ENCODE peak calls at places on chromosomes 1 and 21, in seven cellular contexts. J is HCT116, P is K562, Y is H1, T is endothelial cell of umbilical vein, V is GM12878, U is HepG2. C is an unnamed sample.
A peak's percentile ranks its signal among the peaks of the same experiment; 100 is the strongest.

GRCh38 chr1:155004352-155005075 is 1.9 kb downstream of the ZBTB7B start:
- DNase-seq in V (no peak), Y (no peak), T (no peak), U (no peak), P (no peak), J (no peak), C (no peak)

GRCh38 chr1:31199301-31199790 is 40.3 kb downstream of the NKAIN1 start:
- DNase-seq in T (no peak), V (no peak), U (no peak), J (no peak), Y (no peak), P (no peak), C (no peak)

GRCh38 chr1:5944848-5945167 is 47.4 kb downstream of the NPHP4 start:
- DNase-seq in U (no peak), P (no peak), J (no peak), Y (peak; percentile 31), T (no peak), V (no peak), C (no peak)

GRCh38 chr1:21175324-21175669 is 1.4 kb downstream of the EIF4G3 start:
- DNase-seq in V (no peak), T (no peak), U (no peak), P (no peak), Y (no peak), J (no peak), C (no peak)

GRCh38 chr1:70893381-70893780 is 154.2 kb downstream of the PTGER3 start:
- DNase-seq in U (no peak), J (no peak), Y (no peak), V (no peak), T (no peak), P (no peak), C (no peak)

GRCh38 chr1:177780096-177780700 is 189.7 kb downstream of the SEC16B start:
- DNase-seq in P (no peak), Y (no peak), J (peak; percentile 32), U (peak; percentile 63), T (peak; percentile 45), V (no peak), C (peak; percentile 47)

GRCh38 chr21:44344541-44345183 is 5.5 kb upstream of the CFAP410 start:
- DNase-seq in P (no peak), V (no peak), Y (no peak), J (no peak), U (no peak), T (no peak), C (no peak)

GRCh38 chr1:101314244-101314643 is 77.4 kb downstream of the S1PR1 start:
- DNase-seq in J (no peak), T (no peak), V (no peak), Y (no peak), U (no peak), P (no peak), C (no peak)

GRCh38 chr1:155226910-155227260 is 18.4 kb downstream of the MTX1 start:
- DNase-seq in P (peak; percentile 54), T (no peak), U (peak; percentile 38), Y (peak; percentile 80), V (no peak), J (no peak), C (no peak)

GRCh38 chr1:113617438-113618141 is 141.7 kb downstream of the PHTF1 start:
- DNase-seq in U (no peak), Y (no peak), V (no peak), P (no peak), T (no peak), J (no peak), C (no peak)

GRCh38 chr1:37949524-37950152 is 2.8 kb upstream of the INPP5B start:
- DNase-seq in Y (no peak), V (no peak), T (no peak), U (no peak), J (no peak), P (no peak), C (no peak)

GRCh38 chr1:41730806-41731205 is 187.9 kb downstream of the HIVEP3 start:
- DNase-seq in P (no peak), U (no peak), T (no peak), Y (no peak), J (no peak), V (no peak), C (no peak)

GRCh38 chr1:107477233-107477632 is 336.4 kb downstream of the NTNG1 start:
- DNase-seq in J (no peak), T (no peak), V (no peak), U (no peak), P (peak; percentile 19), Y (peak; percentile 83), C (no peak)

GRCh38 chr1:186286615-186287317 is 88.3 kb downstream of the TPR start:
- DNase-seq in U (no peak), T (peak; percentile 73), V (no peak), J (no peak), P (no peak), Y (no peak), C (no peak)

GRCh38 chr1:221921936-221922335 is 180.0 kb upstream of the DUSP10 start:
- DNase-seq in P (no peak), U (no peak), Y (no peak), J (no peak), T (no peak), V (no peak), C (no peak)

GRCh38 chr1:202126426-202126825 is 3.7 kb downstream of the GPR37L1 start:
- DNase-seq in V (no peak), P (no peak), Y (no peak), U (no peak), J (no peak), T (no peak), C (no peak)

GRCh38 chr21:44658913-44659595 is 1.3 kb downstream of the KRTAP12-3 start:
- DNase-seq in P (no peak), V (no peak), T (no peak), Y (no peak), J (no peak), U (no peak), C (no peak)

GRCh38 chr1:204114606-204115005 is 37.2 kb downstream of the ETNK2 start:
- DNase-seq in T (no peak), Y (no peak), J (no peak), U (no peak), P (no peak), V (no peak), C (no peak)

GRCh38 chr21:46317710-46318463 is 5.8 kb downstream of the C21orf58 start:
- DNase-seq in V (no peak), T (no peak), J (no peak), P (no peak), Y (peak; percentile 54), U (no peak), C (no peak)

GRCh38 chr1:65141394-65141793 is 6.6 kb upstream of the AK4 start:
- DNase-seq in Y (no peak), V (no peak), P (no peak), U (no peak), T (no peak), J (peak; percentile 45), C (no peak)

DNA sequence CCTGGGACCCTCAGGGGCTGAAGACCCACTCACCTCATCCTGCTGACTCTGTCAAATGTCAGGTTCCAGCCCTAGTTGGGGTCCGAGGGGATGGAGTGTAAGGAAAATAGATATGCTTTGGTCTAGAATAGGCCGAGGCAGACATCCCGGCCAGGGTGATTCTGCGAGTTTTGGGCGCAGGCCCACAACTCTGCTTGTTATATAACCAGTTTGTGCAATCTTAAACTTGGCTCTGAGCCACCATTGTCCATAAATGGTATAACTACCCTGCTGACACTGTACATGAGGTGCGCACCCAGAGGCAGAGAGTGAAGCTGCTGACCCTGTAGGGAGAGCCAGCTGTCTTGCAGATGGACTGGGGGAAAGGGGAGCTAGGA is 1388.7 kb downstream of the AMY1C start:
- DNase-seq in U (peak; percentile 76), J (no peak), T (no peak), P (no peak), Y (no peak), V (no peak), C (no peak)
- TF ChIP-seq POLR2AphosphoS5 in U (no peak), J (no peak), T (no peak), P (no peak), Y (no peak), V (no peak), C (no peak)

GRCh38 chr1:23793861-23794731 is 3.2 kb downstream of the LYPLA2 start:
- DNase-seq in U (no peak), T (no peak), V (no peak), J (no peak), Y (no peak), P (no peak), C (no peak)
- H3K9ac ChIP-seq in U (no peak overlapping the region), T (no peak overlapping the region), V (no peak overlapping the region), J (peak overlapping the region; percentile 40), Y (no peak overlapping the region), P (peak overlapping the region; percentile 92), C (peak overlapping the region; percentile 20)

DNA sequence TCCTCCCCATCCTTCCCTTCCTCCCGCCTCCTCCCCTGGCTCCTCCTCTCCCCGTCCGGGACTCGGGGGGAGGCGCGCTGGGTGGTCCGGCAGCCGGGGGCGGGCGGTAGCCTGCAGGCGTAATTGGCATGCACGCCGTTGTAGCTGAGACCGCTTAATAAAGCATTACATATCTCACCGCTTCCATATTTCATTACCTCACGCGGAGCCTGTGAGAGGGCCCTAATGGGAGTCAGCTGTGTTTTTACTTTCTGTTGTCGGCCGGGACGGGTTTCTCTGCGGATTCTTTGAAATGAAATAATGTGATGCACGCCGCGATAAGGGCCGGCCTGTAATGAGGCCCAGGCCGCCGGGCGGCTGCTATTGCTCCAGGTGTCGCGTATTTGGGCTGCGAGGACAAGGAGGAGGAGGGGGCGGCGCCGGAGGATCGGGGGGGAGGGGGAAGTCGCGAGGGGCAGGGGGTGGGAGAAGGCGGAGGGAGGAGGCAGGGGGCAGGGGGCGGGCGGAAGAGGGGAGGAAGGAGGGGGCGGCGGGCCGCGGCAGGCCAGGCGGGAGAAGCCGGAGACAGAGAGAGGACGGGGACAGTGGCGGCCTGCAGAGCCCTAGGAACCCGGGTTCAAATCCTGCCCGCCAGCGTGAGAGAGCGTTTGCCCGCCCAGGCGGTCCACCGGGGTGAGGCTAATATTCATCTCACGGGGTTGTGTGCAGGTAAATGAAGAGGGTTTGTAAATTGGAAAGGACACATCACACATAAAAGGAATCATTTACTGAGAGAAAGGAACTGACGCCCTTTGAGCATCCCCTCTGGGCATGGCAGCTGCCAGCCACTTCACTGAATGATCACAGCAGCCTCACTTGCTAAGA is 95.6 kb downstream of the FOXD2 start:
- DNase-seq in P (peak; percentile 37), T (peak; percentile 66), V (no peak), U (no peak), Y (peak; percentile 84), J (no peak), C (peak; percentile 18)
- TF ChIP-seq EZH2 in P (no peak), T (no peak), V (no peak), U (no peak), Y (no peak), J (no peak), C (no peak)

GRCh38 chr21:32523463-32523862 is 61.9 kb downstream of the TCP10L start:
- DNase-seq in U (no peak), V (no peak), P (no peak), Y (no peak), T (peak; percentile 48), J (no peak), C (no peak)

GRCh38 chr21:32520885-32521735 is 64.2 kb downstream of the TCP10L start:
- DNase-seq in Y (no peak), J (no peak), U (no peak), V (no peak), P (no peak), T (peak; percentile 98), C (no peak)

GRCh38 chr21:32519945-32520884 is 65.1 kb downstream of the TCP10L start:
- DNase-seq in Y (no peak), J (no peak), T (peak; percentile 55), U (no peak), P (no peak), V (no peak), C (no peak)

GRCh38 chr21:32524010-32524719 is 61.2 kb downstream of the TCP10L start:
- DNase-seq in J (no peak), V (no peak), P (no peak), Y (no peak), U (no peak), T (peak; percentile 100), C (no peak)

GRCh38 chr21:32521736-32522360 is 63.5 kb downstream of the TCP10L start:
- DNase-seq in U (no peak), Y (no peak), J (no peak), V (no peak), P (no peak), T (peak; percentile 24), C (no peak)
- TF ChIP-seq POLR2AphosphoS5 in U (no peak), Y (no peak), J (no peak), V (no peak), P (no peak), T (peak; percentile 26), C (no peak)